ENCODE peak calls at places on chromosomes 2 and 18, in six cellular contexts. M, W, G, A, R and V are unnamed samples.

GRCh38 chr2:156803243-156803642 is 367.1 kb downstream of the GPD2 start:
- DNase-seq in R (peak; percentile 8), A (no peak), G (no peak), M (no peak), W (no peak), V (no peak)

GRCh38 chr2:64085936-64086335 is 58.3 kb downstream of the PELI1 start:
- DNase-seq in R (no peak), M (no peak), G (no peak), W (no peak), A (no peak), V (no peak)

GRCh38 chr18:45802814-45803492 is 22.5 kb upstream of the SIGLEC15 start:
- DNase-seq in W (no peak), A (no peak), R (peak; percentile 98), G (no peak), M (no peak), V (no peak)

GRCh38 chr2:123419976-123420375 is 605.1 kb upstream of the CNTNAP5 start:
- DNase-seq in R (no peak), G (no peak), A (no peak), M (no peak), W (no peak), V (no peak)

GRCh38 chr2:40332096-40332826 is 119.6 kb downstream of the SLC8A1 start:
- DNase-seq in G (no peak), A (no peak), R (peak; percentile 54), W (no peak), M (no peak), V (no peak)

GRCh38 chr2:165453672-165454071 is 15.8 kb upstream of the CSRNP3 start:
- DNase-seq in W (no peak), A (no peak), R (no peak), G (no peak), M (no peak), V (no peak)

GRCh38 chr2:19176977-19177376 is 181.4 kb downstream of the OSR1 start:
- DNase-seq in G (no peak), R (peak; percentile 75), W (no peak), M (no peak), A (no peak), V (no peak)

GRCh38 chr2:57869763-57870344 is 176.8 kb upstream of the VRK2 start:
- DNase-seq in A (no peak), W (no peak), M (no peak), R (no peak), G (no peak), V (no peak)

DNA sequence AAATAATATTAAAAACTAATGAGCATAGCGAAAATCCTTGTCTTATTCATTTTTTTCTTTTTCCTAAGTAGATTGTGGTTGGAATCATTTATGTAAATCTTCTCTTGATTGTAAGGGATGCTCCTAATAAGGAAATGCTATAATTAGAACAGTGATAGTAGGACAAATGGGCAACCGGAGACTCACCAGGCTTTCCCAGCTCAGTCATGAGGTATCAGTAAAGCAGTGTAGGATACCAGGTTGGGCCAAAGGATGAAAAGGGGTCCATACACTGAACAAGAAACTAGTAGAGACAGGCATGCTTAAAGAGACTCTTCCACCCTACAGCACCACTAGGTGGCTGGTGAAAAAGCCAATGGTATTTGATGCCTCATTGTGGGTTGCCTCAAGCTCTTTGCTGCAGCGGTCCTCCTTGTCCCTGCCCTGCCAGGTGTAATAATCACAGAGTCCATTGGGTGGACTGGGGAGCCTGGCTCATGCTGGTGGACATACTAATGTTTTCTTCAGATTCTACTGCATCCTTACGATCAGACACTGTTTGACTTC is 71.4 kb upstream of the FAM98A start:
- DNase-seq in A (no peak), M (no peak), R (no peak), G (no peak), W (no peak), V (no peak)
- TF ChIP-seq CTCF in A (no peak), M (no peak), R (peak; percentile 14), G (no peak), W (no peak), V (no peak)

GRCh38 chr18:55384551-55385275 is 203.3 kb downstream of the TCF4 start:
- DNase-seq in M (no peak), W (peak; percentile 32), A (no peak), G (no peak), R (peak; percentile 39), V (no peak)
- TF ChIP-seq CTCF in M (peak; percentile 63), W (peak; percentile 43), A (peak; percentile 28), G (peak; percentile 39), R (peak; percentile 76), V (no peak)

GRCh38 chr2:134764164-134764563 is 45.4 kb upstream of the TMEM163 start:
- DNase-seq in W (no peak), M (no peak), G (no peak), R (no peak), A (no peak), V (no peak)

GRCh38 chr2:134762508-134762907 is 43.7 kb upstream of the TMEM163 start:
- DNase-seq in R (peak; percentile 79), G (no peak), A (no peak), W (no peak), M (no peak), V (no peak)

GRCh38 chr2:134766583-134766982 is 47.8 kb upstream of the TMEM163 start:
- DNase-seq in G (no peak), M (no peak), A (no peak), R (no peak), W (no peak), V (no peak)

GRCh38 chr2:134763164-134763710 is 44.4 kb upstream of the TMEM163 start:
- DNase-seq in W (no peak), R (peak; percentile 30), M (no peak), A (no peak), G (no peak), V (no peak)

DNA sequence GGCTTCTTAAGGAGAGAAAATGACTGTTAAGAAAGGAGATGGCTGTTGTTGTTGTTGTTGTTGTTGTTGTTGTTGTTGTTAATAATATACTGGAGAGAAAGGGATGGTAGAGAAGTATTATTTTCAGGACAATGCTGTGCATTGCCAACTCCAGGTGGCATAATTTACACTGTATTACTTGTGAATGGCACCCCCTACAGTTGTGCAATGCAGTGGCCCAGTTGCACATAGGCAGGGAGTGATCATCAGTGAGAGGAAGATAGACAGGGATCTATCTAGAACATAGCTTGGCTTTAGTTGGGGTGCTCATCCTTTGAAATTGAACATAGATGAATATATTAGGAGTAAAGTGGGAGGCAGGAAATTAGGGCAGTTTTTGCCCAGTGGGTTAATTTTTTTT is 47.2 kb upstream of the TMEM163 start:
- DNase-seq in A (no peak), W (no peak), M (no peak), G (no peak), R (no peak), V (no peak)
- TF ChIP-seq CTCF in A (no peak), W (no peak), M (no peak), G (no peak), R (no peak), V (no peak)

GRCh38 chr2:240760121-240760520 is 59.9 kb downstream of the KIF1A start:
- DNase-seq in G (no peak), W (no peak), M (no peak), A (no peak), R (no peak), V (no peak)

GRCh38 chr2:240762971-240763370 is 57.0 kb downstream of the KIF1A start:
- DNase-seq in R (no peak), G (no peak), M (no peak), A (no peak), W (no peak), V (no peak)

GRCh38 chr2:240762249-240762648 is 57.8 kb downstream of the KIF1A start:
- DNase-seq in G (no peak), M (no peak), W (no peak), A (no peak), R (no peak), V (no peak)

GRCh38 chr2:240759454-240759853 is 60.6 kb downstream of the KIF1A start:
- DNase-seq in R (no peak), G (no peak), A (no peak), M (no peak), W (peak; percentile 83), V (no peak)

DNA sequence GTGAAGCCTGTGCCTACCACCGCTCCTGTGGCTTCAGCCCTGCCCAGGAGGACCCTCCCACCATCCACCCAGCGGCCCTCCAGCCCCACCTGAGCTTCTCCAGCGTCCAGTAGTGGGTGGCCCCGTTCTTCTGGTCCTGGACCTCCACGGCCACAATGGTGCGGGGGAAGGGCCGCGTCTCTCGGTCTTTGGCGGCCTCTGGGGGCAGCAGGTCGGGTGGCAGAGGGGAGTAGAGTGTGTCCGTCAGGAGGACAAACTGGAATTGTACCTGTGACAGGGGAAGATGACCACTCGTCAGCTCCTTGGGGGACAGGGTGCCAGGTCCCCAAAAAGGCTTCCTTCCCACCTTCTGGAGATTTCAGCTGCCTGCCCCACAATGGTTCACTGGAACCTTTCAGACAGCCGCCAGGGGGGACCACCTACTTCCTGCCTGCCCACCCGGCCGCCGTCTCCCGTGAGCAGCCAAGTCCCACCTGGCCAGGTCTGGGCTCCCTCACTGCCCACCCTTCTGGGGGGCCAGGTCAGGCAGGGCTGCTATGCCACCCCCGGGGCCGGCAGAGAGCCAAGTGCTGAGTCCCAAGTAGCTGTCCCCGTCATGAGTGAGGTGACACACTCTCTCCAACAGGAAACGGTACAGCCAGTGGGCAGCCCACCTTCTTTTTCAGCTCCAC is 59.3 kb downstream of the KIF1A start:
- DNase-seq in W (no peak), R (no peak), M (no peak), A (no peak), G (no peak), V (no peak)
- TF ChIP-seq CTCF in W (no peak), R (no peak), M (no peak), A (no peak), G (no peak), V (no peak)

DNA sequence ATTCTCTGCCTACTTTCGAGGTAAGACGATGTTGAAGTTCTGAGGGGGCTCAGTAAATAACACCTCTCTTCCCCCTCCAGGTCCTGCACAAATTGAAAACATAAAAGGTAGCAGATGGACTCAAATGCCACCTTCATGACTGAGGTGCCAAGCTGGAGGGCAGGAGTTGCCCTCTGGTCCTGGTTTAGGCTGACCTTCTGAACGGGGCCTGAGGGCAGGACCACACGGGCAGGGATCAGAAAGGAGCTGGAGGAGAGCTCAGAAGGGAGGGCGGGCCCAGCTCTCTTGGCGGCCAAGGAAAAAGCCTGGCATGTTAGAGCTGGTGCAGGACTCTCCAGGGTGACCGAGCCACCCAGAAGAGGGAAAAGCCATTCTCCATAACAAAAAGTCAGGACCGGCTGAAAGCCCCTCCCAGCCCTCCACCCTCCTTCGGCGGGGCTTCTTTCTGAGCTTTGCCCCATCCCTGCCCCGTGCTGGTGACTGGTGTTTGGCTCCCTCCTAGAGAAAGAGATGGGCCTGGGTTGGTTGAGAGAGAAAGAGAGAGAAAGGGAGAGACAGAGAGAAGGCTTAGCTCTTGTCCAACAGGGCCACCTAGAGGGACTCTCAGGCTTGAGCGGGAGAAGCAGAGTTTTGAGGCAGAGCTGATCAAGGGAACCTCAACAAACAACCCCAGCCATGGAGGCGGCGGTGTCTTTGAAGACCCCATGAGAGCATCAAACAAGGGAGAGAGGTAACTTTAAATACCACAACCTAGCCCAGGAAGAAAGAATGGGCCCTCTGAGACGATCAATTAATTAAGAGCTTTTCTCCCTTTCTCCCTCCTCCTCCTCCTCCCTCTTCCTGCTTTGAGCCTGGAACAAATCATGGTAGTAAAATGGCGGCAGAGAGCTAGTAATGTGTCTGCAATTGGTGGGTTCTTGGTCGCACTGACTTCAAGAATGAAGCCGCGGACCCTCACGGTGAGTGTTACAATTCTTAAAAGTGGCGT is 50.8 kb downstream of the WIPF1 start:
- DNase-seq in W (peak; percentile 52), M (no peak), R (peak; percentile 44), G (no peak), A (no peak), V (no peak)
- TF ChIP-seq CTCF in W (peak; percentile 62), M (peak; percentile 40), R (peak; percentile 73), G (no peak), A (peak; percentile 16), V (no peak)

DNA sequence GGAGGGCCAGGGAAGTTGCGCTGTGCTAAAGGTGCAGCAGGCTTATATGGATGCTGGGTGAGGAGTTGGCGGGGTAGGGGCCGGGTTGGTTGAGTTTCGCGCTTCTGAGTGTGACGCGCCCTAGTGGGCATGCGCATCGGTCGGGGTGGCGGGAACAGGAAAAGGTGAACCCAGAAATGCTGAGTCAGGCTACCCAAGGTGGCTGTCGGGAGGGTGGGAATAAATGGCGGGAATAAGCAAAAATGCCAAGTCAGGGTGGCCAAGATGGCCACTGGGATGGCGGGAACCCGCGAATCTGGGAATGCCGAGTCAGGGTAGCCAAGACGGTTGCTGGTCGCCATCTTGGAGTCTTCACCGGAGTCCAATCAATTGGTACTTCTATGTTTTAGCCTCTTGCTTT is 580.0 kb downstream of the SUCLG1 start:
- DNase-seq in M (no peak), A (no peak), G (no peak), W (no peak), R (no peak), V (no peak)
- TF ChIP-seq CTCF in M (no peak), A (no peak), G (no peak), W (no peak), R (no peak), V (no peak)